ENCODE peak calls at places on chromosome 15, in ten cellular contexts. U, C, Z, T, I, B, O, D, G and R are unnamed samples.

GRCh38 chr15:51338496-51338895 is at the start of gene CYP19A1:
- DNase-seq in Z (no peak), C (no peak), D (no peak), B (no peak), U (no peak), O (no peak), T (no peak), I (no peak), G (no peak), R (no peak)

GRCh38 chr15:83446904-83447708 is at the start of gene SH3GL3:
- DNase-seq in C (peak), T (no peak), I (no peak), Z (peak), O (peak), B (no peak), U (peak), G (peak), D (peak), R (peak)

GRCh38 chr15:42385206-42385979 is 26.1 kb downstream of the CAPN3 start:
- DNase-seq in Z (no peak), I (no peak), U (peak), C (peak), B (peak), O (peak), T (peak), D (no peak), G (peak), R (peak)

GRCh38 chr15:82891025-82891390 is 61.5 kb downstream of the HOMER2 start:
- DNase-seq in G (no peak), U (no peak), C (no peak), O (no peak), B (no peak), I (no peak), Z (no peak), D (no peak), T (no peak), R (no peak)

GRCh38 chr15:29896062-29896461 is 73.8 kb upstream of the TJP1 start:
- DNase-seq in U (no peak), C (no peak), G (no peak), Z (no peak), I (no peak), O (no peak), T (no peak), D (no peak), B (no peak), R (no peak)

GRCh38 chr15:67373971-67374370 is 119.4 kb downstream of the IQCH start:
- DNase-seq in I (no peak), O (no peak), D (no peak), G (no peak), B (no peak), U (no peak), Z (no peak), T (no peak), C (no peak), R (no peak)

GRCh38 chr15:101407439-101407838 is 82.1 kb downstream of the PCSK6 start:
- DNase-seq in I (no peak), G (no peak), U (no peak), C (no peak), T (no peak), Z (no peak), D (no peak), O (no peak), B (no peak), R (no peak)

GRCh38 chr15:52493968-52494367 is 34.7 kb downstream of the MYO5A start:
- DNase-seq in T (no peak), B (no peak), C (no peak), Z (no peak), D (no peak), I (no peak), O (peak), U (no peak), G (no peak), R (no peak)

GRCh38 chr15:99677540-99678134 is 55.6 kb downstream of the LYSMD4 start:
- DNase-seq in D (no peak), B (no peak), T (no peak), I (no peak), O (no peak), U (peak), C (no peak), G (no peak), Z (no peak), R (no peak)

GRCh38 chr15:77838595-77838994 is 205.9 kb upstream of the LINGO1 start:
- DNase-seq in B (no peak), T (no peak), Z (no peak), U (no peak), G (no peak), O (no peak), D (no peak), I (no peak), C (no peak), R (no peak)

GRCh38 chr15:101684877-101685276 is 32.7 kb upstream of the TM2D3 start:
- DNase-seq in D (no peak), O (no peak), C (no peak), Z (no peak), I (no peak), G (no peak), T (no peak), B (no peak), U (no peak), R (no peak)

GRCh38 chr15:78046796-78047341 is 30.6 kb downstream of the TBC1D2B start:
- DNase-seq in D (no peak), U (no peak), I (no peak), T (no peak), G (no peak), Z (no peak), O (no peak), C (no peak), B (no peak), R (no peak)

GRCh38 chr15:81046290-81046689 is 45.6 kb downstream of the TLNRD1 start:
- DNase-seq in B (no peak), Z (no peak), T (no peak), O (no peak), G (no peak), I (no peak), D (no peak), U (no peak), C (no peak), R (no peak)

GRCh38 chr15:84391191-84391590 is 155.6 kb downstream of the GOLGA6L4 start:
- DNase-seq in I (no peak), D (no peak), Z (no peak), U (no peak), O (no peak), G (no peak), B (no peak), T (no peak), C (no peak), R (no peak)

GRCh38 chr15:79736435-79737000 is 160.3 kb downstream of the MTHFS start:
- DNase-seq in U (no peak), G (no peak), I (no peak), D (no peak), C (no peak), Z (no peak), B (no peak), T (no peak), O (no peak), R (no peak)

GRCh38 chr15:70264014-70264492 is 166.3 kb upstream of the TLE3 start:
- DNase-seq in B (no peak), Z (peak), C (peak), I (no peak), T (no peak), U (peak), D (no peak), O (no peak), G (no peak), R (peak)

GRCh38 chr15:70154440-70155347 is 57.0 kb upstream of the TLE3 start:
- DNase-seq in B (no peak), U (peak), Z (no peak), C (peak), D (no peak), G (no peak), O (no peak), I (no peak), T (no peak), R (peak)

GRCh38 chr15:35306361-35306981 is 221.4 kb upstream of the NANOGP8 start:
- DNase-seq in B (no peak), C (peak), D (no peak), Z (no peak), I (no peak), T (no peak), U (peak), G (peak), O (peak), R (no peak)

GRCh38 chr15:57503911-57504598 is 87.6 kb upstream of the MYZAP start:
- DNase-seq in D (no peak), O (no peak), B (no peak), Z (no peak), G (no peak), C (no peak), T (no peak), I (no peak), U (no peak), R (no peak)

GRCh38 chr15:19987389-19988048 is 554.1 kb downstream of the GOLGA6L6 start:
- DNase-seq in Z (peak), I (no peak), U (no peak), O (peak), G (no peak), T (peak), D (no peak), B (no peak), C (no peak), R (peak)

GRCh38 chr15:67794832-67795574 is 30.3 kb upstream of the SKOR1 start:
- DNase-seq in C (no peak), Z (no peak), U (no peak), T (no peak), D (no peak), G (no peak), B (no peak), O (no peak), I (no peak), R (no peak)

GRCh38 chr15:92393994-92394326 is 279 bp downstream of the ST8SIA2 start:
- DNase-seq in C (no peak), T (no peak), O (no peak), D (no peak), Z (no peak), U (no peak), B (no peak), G (no peak), I (no peak), R (no peak)

GRCh38 chr15:67372563-67372962 is 118.0 kb downstream of the IQCH start:
- DNase-seq in C (no peak), O (no peak), G (no peak), U (no peak), I (no peak), B (no peak), Z (no peak), D (no peak), T (no peak), R (no peak)

GRCh38 chr15:68278345-68279217 is 1.0 kb downstream of the FEM1B start:
- DNase-seq in U (peak), T (peak), Z (no peak), B (no peak), D (no peak), C (peak), I (no peak), G (peak), O (peak), R (peak)

GRCh38 chr15:70361891-70362290 is 264.2 kb upstream of the TLE3 start:
- DNase-seq in D (no peak), I (no peak), G (no peak), T (no peak), C (no peak), U (no peak), O (no peak), B (no peak), Z (no peak), R (no peak)

GRCh38 chr15:78162038-78162437 is 12.9 kb downstream of the IDH3A start:
- DNase-seq in G (no peak), B (no peak), C (no peak), D (no peak), T (no peak), U (no peak), I (peak), Z (no peak), O (no peak), R (no peak)

GRCh38 chr15:62474021-62474770 is 309.1 kb upstream of the C2CD4B start:
- DNase-seq in Z (no peak), C (no peak), T (no peak), U (no peak), G (no peak), I (no peak), O (no peak), D (no peak), B (no peak), R (no peak)
- H3K27ac ChIP-seq in Z (no peak), C (no peak), T (no peak), U (no peak), G (no peak), I (no peak), O (no peak), D (peak), B (no peak), R (no peak)

DNA sequence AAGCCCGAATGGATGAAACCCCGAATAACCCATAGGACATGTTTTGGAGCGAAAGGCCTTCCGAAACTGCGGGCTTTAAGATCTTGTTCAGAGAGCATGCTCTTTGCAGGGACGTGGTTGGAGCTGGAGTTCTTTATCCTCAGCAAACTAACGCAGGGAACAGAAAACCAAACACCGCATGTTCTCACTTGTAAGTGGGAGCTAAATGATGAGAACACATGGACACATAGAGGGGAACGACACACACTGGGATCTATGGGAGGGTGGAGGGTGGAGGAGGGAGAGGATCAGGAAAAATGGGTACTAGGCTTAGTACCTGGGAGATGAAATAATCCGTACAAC is 219.7 kb upstream of the ATP10A start:
- DNase-seq in O (no peak), Z (no peak), C (peak), D (no peak), I (no peak), B (no peak), U (no peak), T (no peak), G (no peak), R (peak)
- H3K27ac ChIP-seq in O (peak), Z (peak), C (peak), D (peak), I (peak), B (peak), U (peak), T (peak), G (peak), R (peak)

GRCh38 chr15:40267670-40268069 is 15.2 kb downstream of the ANKRD63 start:
- DNase-seq in G (no peak), I (no peak), U (no peak), D (no peak), B (no peak), T (no peak), C (no peak), O (no peak), Z (no peak), R (no peak)

GRCh38 chr15:40265355-40265754 is 17.5 kb downstream of the ANKRD63 start:
- DNase-seq in Z (no peak), D (no peak), T (no peak), G (no peak), I (no peak), U (no peak), B (no peak), C (no peak), O (no peak), R (no peak)

GRCh38 chr15:40264321-40265153 is 18.3 kb downstream of the ANKRD63 start:
- DNase-seq in D (no peak), G (no peak), I (no peak), B (no peak), Z (no peak), C (no peak), T (no peak), O (no peak), U (no peak), R (no peak)

GRCh38 chr15:40265875-40266274 is 17.0 kb downstream of the ANKRD63 start:
- DNase-seq in B (no peak), O (no peak), U (no peak), C (no peak), G (no peak), I (no peak), Z (no peak), T (no peak), D (no peak), R (no peak)

GRCh38 chr15:40266828-40267304 is 16.0 kb downstream of the ANKRD63 start:
- DNase-seq in G (peak), O (peak), T (no peak), C (peak), U (peak), B (peak), I (no peak), D (peak), Z (no peak), R (no peak)
- H3K27ac ChIP-seq in G (peak), O (peak), T (no peak), C (peak), U (peak), B (peak), I (no peak), D (no peak), Z (no peak), R (no peak)

DNA sequence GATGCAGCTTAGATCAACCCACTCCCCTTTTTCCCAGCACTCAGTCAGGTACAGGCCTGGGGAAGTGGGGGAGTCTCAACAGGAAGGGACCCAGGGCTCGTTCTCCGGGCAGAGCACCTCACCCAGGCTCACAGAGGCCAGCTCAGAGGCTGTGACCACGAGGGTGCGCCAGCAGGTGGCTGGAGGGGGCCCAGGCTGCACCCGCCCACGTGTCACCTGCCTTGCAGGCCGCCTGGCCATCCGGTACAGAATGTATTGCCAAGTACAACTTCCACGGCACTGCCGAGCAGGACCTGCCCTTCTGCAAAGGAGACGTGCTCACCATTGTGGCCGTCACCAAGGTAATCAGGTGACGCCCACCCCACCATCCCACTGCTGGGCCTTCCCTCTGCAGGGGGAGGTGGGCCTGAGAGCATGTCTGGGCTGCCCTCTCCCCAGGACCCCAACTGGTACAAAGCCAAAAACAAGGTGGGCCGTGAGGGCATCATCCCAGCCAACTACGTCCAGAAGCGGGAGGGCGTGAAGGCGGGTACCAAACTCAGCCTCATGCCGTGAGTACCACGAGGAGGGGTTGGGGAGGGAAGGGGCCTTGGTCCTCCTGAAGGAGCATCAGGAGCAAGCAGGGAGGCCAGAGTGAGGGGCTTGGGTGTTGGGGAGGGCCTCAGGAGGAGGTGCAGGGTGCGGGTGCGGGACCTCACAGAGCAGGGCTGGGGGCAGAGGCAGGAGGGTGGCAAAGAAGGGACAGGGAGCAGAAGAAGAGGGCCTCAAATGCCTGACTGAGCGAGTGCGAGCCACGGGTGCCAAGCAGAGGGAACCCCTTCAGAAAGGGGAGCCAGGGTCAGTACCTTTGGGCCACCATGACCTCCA is 14.0 kb upstream of the LMAN1L start:
- DNase-seq in B (no peak), C (no peak), U (no peak), T (peak), I (no peak), Z (no peak), G (no peak), D (no peak), O (no peak), R (no peak)
- H3K27ac ChIP-seq in B (no peak), C (no peak), U (no peak), T (peak), I (no peak), Z (no peak), G (no peak), D (no peak), O (no peak), R (no peak)

DNA sequence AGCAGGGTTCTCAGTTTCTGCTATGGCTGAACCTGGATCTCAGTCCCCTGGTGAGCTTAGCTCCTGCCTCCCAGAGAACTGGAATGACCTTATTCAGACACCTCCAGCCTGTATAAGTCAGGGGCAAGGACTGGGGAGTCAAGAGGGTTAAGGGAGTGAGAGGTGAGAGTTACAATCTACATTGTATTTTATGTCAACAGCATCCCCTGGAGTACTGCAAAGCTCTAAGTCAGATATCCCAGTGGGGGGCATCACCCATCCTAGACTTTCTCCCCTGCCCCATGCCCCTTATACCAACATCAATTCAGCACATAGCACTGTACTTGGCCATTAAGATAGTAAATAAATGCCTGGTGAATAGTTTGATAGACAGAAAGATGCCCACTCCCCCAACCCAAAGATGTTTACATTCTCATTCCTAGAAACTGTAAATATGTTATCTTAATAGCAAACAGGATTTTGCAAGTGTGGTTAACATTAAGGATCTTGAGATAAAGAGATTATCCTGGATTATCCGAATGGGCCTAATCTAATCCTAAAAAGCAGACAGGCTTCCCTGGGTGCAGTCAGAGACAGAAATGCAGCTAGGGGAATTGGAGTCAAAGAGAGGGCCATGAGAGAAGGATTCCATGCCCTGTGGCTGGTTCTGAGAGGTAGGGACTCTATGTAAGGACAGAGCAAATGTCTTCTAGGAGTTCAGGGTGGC is 132.3 kb upstream of the RASGRP1 start:
- DNase-seq in C (no peak), O (no peak), I (no peak), T (no peak), U (no peak), Z (no peak), B (no peak), D (no peak), G (no peak), R (peak)
- H3K27ac ChIP-seq in C (no peak), O (no peak), I (no peak), T (no peak), U (no peak), Z (no peak), B (no peak), D (no peak), G (no peak), R (no peak)

GRCh38 chr15:89566141-89566540 is 9.1 kb upstream of the TICRR start:
- DNase-seq in T (no peak), Z (no peak), D (no peak), G (peak), B (no peak), I (no peak), O (no peak), U (no peak), C (no peak), R (no peak)
- H3K27ac ChIP-seq in T (no peak), Z (no peak), D (no peak), G (no peak), B (no peak), I (no peak), O (no peak), U (no peak), C (no peak), R (no peak)

DNA sequence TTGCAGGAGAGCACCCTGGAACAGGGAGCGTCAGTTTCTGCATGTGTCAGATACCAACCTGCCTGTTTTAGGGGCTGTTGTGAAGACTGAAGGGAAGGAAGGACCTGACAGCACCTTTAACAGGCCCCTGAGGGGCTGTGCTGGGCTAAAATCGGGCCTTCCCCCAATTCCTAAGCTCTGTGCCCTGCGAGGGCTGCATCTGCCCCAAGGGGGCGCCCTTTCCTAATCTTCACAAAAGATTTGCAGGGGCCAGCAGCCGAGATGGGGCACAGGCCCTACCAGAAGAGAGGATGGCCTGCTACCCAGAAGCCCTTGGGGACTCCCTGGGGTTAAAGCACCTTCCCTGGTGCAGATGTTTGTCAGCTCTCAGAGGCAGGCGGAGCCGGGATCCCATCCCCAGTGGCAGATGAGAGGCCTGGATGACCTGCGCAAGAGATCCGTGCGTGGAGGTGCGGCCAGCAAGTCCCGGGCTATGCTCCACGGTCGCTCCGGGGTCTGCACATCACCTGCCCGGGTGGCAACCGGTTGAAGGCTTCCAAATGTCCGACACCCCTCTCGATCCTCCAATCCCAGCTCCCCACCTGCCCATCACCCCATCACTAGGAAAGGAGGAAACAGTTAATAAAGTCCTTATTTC is 53.6 kb downstream of the RHCG start:
- DNase-seq in O (peak), Z (peak), I (no peak), B (no peak), T (peak), D (no peak), U (no peak), G (peak), C (no peak), R (peak)
- H3K27ac ChIP-seq in O (no peak), Z (no peak), I (no peak), B (no peak), T (peak), D (no peak), U (no peak), G (no peak), C (no peak), R (peak)